ENCODE peak calls at places on chromosomes 13 and 19, in four cellular contexts. I is amniotic stem cell; Q is effector CD4-positive, alpha-beta T cell; J is CD8-positive, alpha-beta memory T cell. N is an unnamed sample.

GRCh38 chr13:34076943-34077703 is 259.2 kb downstream of the RFC3 start:
- DNase-seq in J (no peak), Q (no peak), I (peak), N (no peak)

GRCh38 chr19:41541990-41542584 is 33.9 kb upstream of the CEACAM21 start:
- DNase-seq in J (peak), Q (peak), I (no peak), N (peak)

GRCh38 chr13:43751624-43752023 is 35.1 kb downstream of the ENOX1 start:
- DNase-seq in Q (no peak), I (no peak), J (no peak), N (no peak)

GRCh38 chr13:47437411-47437810 is 540.6 kb upstream of the HTR2A start:
- DNase-seq in J (no peak), Q (no peak), I (no peak), N (no peak)

GRCh38 chr13:32587774-32588165 is 1.5 kb downstream of the PDS5B start:
- DNase-seq in J (no peak), I (no peak), Q (no peak), N (no peak)

GRCh38 chr19:42166336-42166735 is 34.1 kb upstream of the POU2F2 start:
- DNase-seq in Q (no peak), J (no peak), I (no peak), N (no peak)

GRCh38 chr13:22848539-22849052 is 332.2 kb upstream of the SGCG start:
- DNase-seq in I (no peak), Q (no peak), J (no peak), N (no peak)

GRCh38 chr19:54728167-54728566 is 3.9 kb downstream of the KIR3DL3 start:
- DNase-seq in J (no peak), Q (no peak), I (no peak), N (no peak)

GRCh38 chr13:24905242-24905641 is 141.3 kb downstream of the RNF17 start:
- DNase-seq in Q (no peak), J (no peak), I (no peak), N (no peak)

N was measured in T-cell.